ENCODE peak calls at places on chromosomes 1 and 21, in four cellular contexts. M, V, L and E are unnamed samples.
A peak's percentile ranks its signal among the peaks of the same experiment; 100 is the strongest.

GRCh38 chr1:8661185-8662110 is 156.0 kb downstream of the RERE start:
- DNase-seq in M (no peak), V (no peak), L (no peak), E (no peak)

GRCh38 chr1:23122023-23122738 is 46.5 kb downstream of the LUZP1 start:
- DNase-seq in M (peak; percentile 72), V (peak; percentile 23), L (no peak), E (no peak)

GRCh38 chr1:30445449-30445848 is 277.9 kb downstream of the MATN1 start:
- DNase-seq in M (peak; percentile 35), V (no peak), L (no peak), E (peak; percentile 76)

GRCh38 chr1:203644661-203645510 is 18.3 kb downstream of the ATP2B4 start:
- DNase-seq in M (no peak), V (no peak), L (no peak), E (no peak)

GRCh38 chr1:190022709-190023108 is 455.0 kb downstream of the BRINP3 start:
- DNase-seq in M (no peak), V (no peak), L (no peak), E (no peak)

GRCh38 chr1:19877821-19878636 is 4.2 kb upstream of the OTUD3 start:
- DNase-seq in M (no peak), V (no peak), L (no peak), E (no peak)

GRCh38 chr1:237074371-237075117 is 32.6 kb downstream of the RYR2 start:
- DNase-seq in M (no peak), V (no peak), L (no peak), E (no peak)

GRCh38 chr1:184743062-184743756 is 11.4 kb downstream of the EDEM3 start:
- DNase-seq in M (no peak), V (no peak), L (no peak), E (no peak)

GRCh38 chr21:38843806-38844479 is 38.2 kb downstream of the ETS2 start:
- DNase-seq in M (no peak), V (no peak), L (no peak), E (peak; percentile 3)

GRCh38 chr1:236098267-236098666 is 33.4 kb upstream of the NID1 start:
- DNase-seq in M (no peak), V (no peak), L (no peak), E (no peak)

GRCh38 chr1:181482521-181483083 is 715 bp upstream of the CACNA1E start:
- DNase-seq in M (no peak), V (no peak), L (no peak), E (peak; percentile 83)

GRCh38 chr1:219651993-219652392 is 39.1 kb upstream of the ZC3H11B start:
- DNase-seq in M (no peak), V (no peak), L (no peak), E (no peak)

GRCh38 chr1:44249543-44249942 is 36.3 kb downstream of the DMAP1 start:
- DNase-seq in M (no peak), V (no peak), L (no peak), E (no peak)

GRCh38 chr1:75136158-75136815 is 2.1 kb downstream of the LHX8 start:
- DNase-seq in M (no peak), V (no peak), L (no peak), E (no peak)

GRCh38 chr1:237258871-237259270 is 216.9 kb downstream of the RYR2 start:
- DNase-seq in M (no peak), V (no peak), L (no peak), E (no peak)

GRCh38 chr21:34609244-34609950 is 5.5 kb downstream of the RCAN1 start:
- DNase-seq in M (no peak), V (no peak), L (no peak), E (no peak)

GRCh38 chr1:94672934-94673333 is 131.4 kb upstream of the F3 start:
- DNase-seq in M (no peak), V (no peak), L (no peak), E (no peak)

GRCh38 chr1:103129255-103129654 is 20.9 kb upstream of the COL11A1 start:
- DNase-seq in M (no peak), V (no peak), L (no peak), E (no peak)

GRCh38 chr21:41736423-41736822 is 30.4 kb downstream of the RIPK4 start:
- DNase-seq in M (no peak), V (no peak), L (no peak), E (no peak)

GRCh38 chr1:61124078-61124477 is 41.7 kb downstream of the NFIA start:
- DNase-seq in M (no peak), V (no peak), L (no peak), E (no peak)

GRCh38 chr21:18174370-18174769 is 70.3 kb upstream of the CHODL start:
- DNase-seq in M (no peak), V (no peak), L (no peak), E (no peak)

DNA sequence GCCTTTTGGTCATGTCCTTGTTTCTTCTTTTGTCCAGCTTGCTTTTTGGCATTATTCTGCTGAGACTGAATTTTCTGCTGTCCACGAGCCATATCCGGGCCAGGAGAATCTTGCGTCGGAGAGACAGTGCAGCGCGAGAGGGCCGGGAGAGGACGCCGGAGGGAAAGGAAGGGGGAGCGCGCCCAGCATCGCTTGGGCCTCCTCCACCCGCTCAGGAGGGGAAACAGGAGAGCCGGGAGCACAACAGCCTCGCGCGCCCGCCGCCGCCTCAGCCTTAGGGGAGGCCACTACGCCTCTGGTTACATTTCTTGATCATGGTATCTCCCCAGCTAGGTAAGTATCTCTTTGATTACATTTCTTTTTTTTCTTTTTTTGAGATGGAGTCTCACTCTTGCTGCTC is 7.4 kb upstream of the DEGS1 start:
- DNase-seq in M (no peak), V (no peak), L (no peak), E (peak; percentile 82)
- TF ChIP-seq CTCF in M (no peak), V (no peak), L (no peak), E (no peak)

DNA sequence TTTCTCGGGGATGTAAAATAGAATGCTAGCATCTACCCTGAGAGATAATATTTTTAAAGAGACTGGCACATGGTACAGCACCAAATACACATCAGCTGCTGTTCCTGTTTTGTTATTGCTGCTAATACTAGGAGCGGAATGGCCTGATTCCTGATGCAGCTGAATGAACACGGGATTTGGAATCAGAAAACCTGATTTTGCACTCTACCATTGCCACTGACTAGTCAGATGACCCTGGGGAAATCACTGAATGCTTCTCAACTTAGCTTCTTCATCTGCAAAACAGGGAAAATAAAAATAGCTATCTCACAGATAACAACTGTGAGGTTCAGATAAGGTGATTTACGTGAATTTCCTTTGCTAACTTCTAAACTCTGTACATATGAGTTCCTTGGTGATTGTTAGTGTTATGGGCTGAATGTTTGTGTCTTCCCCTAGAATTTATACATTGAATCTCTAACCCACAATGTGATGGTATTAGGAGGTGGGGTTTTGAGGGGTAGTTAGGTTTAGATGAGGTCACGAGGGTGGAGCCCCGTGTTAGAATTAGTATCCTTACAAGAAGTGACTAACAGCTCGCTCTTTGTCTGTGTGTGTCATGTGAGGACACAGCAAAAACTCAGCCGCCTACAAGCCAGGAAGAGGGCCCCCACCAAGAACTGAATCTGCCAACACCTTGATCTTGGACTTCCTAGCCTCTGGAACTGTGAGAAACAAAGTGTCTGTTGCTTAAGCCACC is 24.9 kb upstream of the LRRC8C start:
- DNase-seq in M (no peak), V (no peak), L (peak; percentile 61), E (no peak)
- TF ChIP-seq CTCF in M (no peak), V (no peak), L (no peak), E (no peak)

GRCh38 chr1:156463874-156464273 is 36.7 kb downstream of the MEF2D start:
- DNase-seq in M (peak; percentile 89), V (no peak), L (no peak), E (no peak)

GRCh38 chr1:156464335-156464734 is 36.2 kb downstream of the MEF2D start:
- DNase-seq in M (no peak), V (no peak), L (no peak), E (no peak)

GRCh38 chr1:156464825-156465452 is 35.6 kb downstream of the MEF2D start:
- DNase-seq in M (no peak), V (no peak), L (no peak), E (no peak)

GRCh38 chr1:156467385-156467784 is 33.2 kb downstream of the MEF2D start:
- DNase-seq in M (no peak), V (no peak), L (no peak), E (no peak)

DNA sequence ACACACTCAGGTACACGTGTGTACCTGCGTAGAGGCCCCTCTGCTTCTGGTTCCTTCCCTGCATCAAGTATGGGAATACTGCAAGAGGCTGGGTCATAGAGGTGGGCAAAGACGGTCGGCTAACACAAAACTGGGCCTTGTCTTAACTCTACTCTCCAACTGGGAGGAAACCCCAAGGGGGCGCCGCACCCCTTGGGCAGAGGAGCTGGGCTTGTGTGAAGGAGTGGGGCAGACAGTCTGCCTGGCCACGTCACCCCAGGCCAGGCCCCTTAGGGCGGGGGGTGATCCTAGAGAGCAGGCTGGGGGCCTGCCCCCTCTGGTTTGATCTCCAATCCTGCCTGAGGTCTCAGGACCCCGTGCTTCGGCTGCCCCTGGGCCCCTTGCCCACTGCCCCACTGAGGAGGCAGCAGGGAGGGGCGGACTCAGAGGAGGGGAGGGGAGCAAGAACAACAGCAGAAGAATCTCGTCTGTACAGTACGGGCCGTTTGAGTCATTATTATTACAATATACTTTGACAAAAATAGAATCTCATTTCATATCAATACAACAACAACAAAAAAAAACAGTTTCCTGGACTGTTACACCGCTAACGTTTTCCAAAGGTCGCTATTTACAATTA is 34.7 kb downstream of the MEF2D start:
- DNase-seq in M (no peak), V (no peak), L (no peak), E (no peak)
- TF ChIP-seq CTCF in M (no peak), V (peak; percentile 6), L (no peak), E (peak; percentile 34)

GRCh38 chr1:116125761-116126160 is 14.6 kb downstream of the MAB21L3 start:
- DNase-seq in M (no peak), V (no peak), L (no peak), E (no peak)
- TF ChIP-seq CTCF in M (no peak), V (no peak), L (no peak), E (no peak)

GRCh38 chr1:224696891-224697765 is 81.0 kb downstream of the CNIH3 start:
- DNase-seq in M (no peak), V (no peak), L (no peak), E (no peak)

GRCh38 chr1:224703702-224704408 is 87.7 kb downstream of the CNIH3 start:
- DNase-seq in M (no peak), V (no peak), L (no peak), E (no peak)

GRCh38 chr1:224704409-224704735 is 88.3 kb downstream of the CNIH3 start:
- DNase-seq in M (no peak), V (no peak), L (no peak), E (no peak)

GRCh38 chr1:224697888-224698450 is 81.9 kb downstream of the CNIH3 start:
- DNase-seq in M (no peak), V (no peak), L (no peak), E (no peak)

DNA sequence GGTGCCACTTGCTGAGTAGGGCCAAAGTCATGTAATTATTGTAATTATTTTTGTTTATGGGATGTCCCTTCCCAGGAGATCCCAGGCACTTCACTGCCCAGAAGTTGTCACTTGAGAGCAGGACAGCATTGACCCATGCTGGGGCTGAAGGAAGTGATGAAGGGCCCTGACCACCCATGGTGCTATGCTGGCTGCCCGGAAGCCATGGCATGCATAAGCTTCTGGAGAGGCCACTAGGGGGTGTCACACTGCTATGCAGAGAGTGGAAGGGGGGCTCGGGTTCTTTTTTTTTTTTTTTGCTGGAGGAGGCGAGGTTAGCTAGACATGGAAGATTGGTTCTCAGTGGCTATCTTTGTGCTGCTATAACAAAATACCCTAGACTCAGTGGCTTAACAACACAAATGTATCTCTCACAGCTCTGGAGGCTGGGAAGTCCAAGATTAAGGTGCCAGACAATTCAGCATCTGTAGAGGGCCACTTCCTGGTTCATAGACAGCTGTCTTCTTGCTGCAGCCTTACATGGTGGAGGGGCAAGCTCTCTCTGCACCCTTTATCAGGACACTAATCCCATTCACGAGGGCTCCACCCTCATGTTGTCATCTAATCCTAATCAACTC is 84.9 kb downstream of the CNIH3 start:
- DNase-seq in M (no peak), V (no peak), L (no peak), E (no peak)
- TF ChIP-seq CTCF in M (no peak), V (peak; percentile 35), L (no peak), E (no peak)

GRCh38 chr1:88549536-88549935 is 134.5 kb upstream of the PKN2 start:
- DNase-seq in M (no peak), V (no peak), L (no peak), E (no peak)
- TF ChIP-seq CTCF in M (no peak), V (peak; percentile 14), L (no peak), E (peak; percentile 35)